ENCODE peak calls at places on chromosomes 3 and 15, in ten cellular contexts. One of them, this sample, is unnamed. For H3K36me3, the result is how much of the 10 kb centered on the place peaks cover.

GRCh38 chr15:33138000-33138399 is 56.5 kb downstream of the FMN1 start:
- DNase-seq in CD8-positive, alpha-beta T cell: no peak
- DNase-seq in fibroblast of lung: peak
- DNase-seq in colonic mucosa: no peak
- DNase-seq in stomach: no peak
- DNase-seq in GM06990: no peak
- DNase-seq in PC-3: no peak
- DNase-seq in tibial nerve: no peak
- DNase-seq in testis: no peak
- DNase-seq in left lung: no peak
- DNase-seq in this sample: no peak

GRCh38 chr3:46948830-46949671 is 27.5 kb downstream of the CCDC12 start:
- DNase-seq in CD8-positive, alpha-beta T cell: no peak
- DNase-seq in fibroblast of lung: no peak
- DNase-seq in colonic mucosa: peak
- DNase-seq in stomach: peak
- DNase-seq in GM06990: no peak
- DNase-seq in PC-3: no peak
- DNase-seq in tibial nerve: no peak
- DNase-seq in testis: no peak
- DNase-seq in left lung: peak
- DNase-seq in this sample: peak

GRCh38 chr3:152272771-152273242 is 4.1 kb downstream of the MBNL1 start:
- DNase-seq in CD8-positive, alpha-beta T cell: no peak
- DNase-seq in fibroblast of lung: peak
- DNase-seq in colonic mucosa: no peak
- DNase-seq in stomach: no peak
- DNase-seq in GM06990: no peak
- DNase-seq in PC-3: peak
- DNase-seq in tibial nerve: no peak
- DNase-seq in testis: no peak
- DNase-seq in left lung: no peak
- DNase-seq in this sample: no peak

GRCh38 chr15:80779658-80780415 is 667 bp downstream of the CEMIP start:
- DNase-seq in CD8-positive, alpha-beta T cell: no peak
- DNase-seq in fibroblast of lung: peak
- DNase-seq in colonic mucosa: peak
- DNase-seq in stomach: no peak
- DNase-seq in GM06990: peak
- DNase-seq in PC-3: peak
- DNase-seq in tibial nerve: no peak
- DNase-seq in testis: peak
- DNase-seq in left lung: peak
- DNase-seq in this sample: no peak

GRCh38 chr3:139312959-139313358 is 30.9 kb upstream of the MRPS22 start:
- DNase-seq in CD8-positive, alpha-beta T cell: no peak
- DNase-seq in fibroblast of lung: no peak
- DNase-seq in colonic mucosa: no peak
- DNase-seq in stomach: no peak
- DNase-seq in GM06990: no peak
- DNase-seq in PC-3: peak
- DNase-seq in tibial nerve: no peak
- DNase-seq in testis: no peak
- DNase-seq in left lung: no peak
- DNase-seq in this sample: no peak

GRCh38 chr15:34984884-34985630 is 3.0 kb downstream of the ZNF770 start:
- DNase-seq in CD8-positive, alpha-beta T cell: no peak
- DNase-seq in fibroblast of lung: peak
- DNase-seq in colonic mucosa: no peak
- DNase-seq in stomach: no peak
- DNase-seq in GM06990: no peak
- DNase-seq in PC-3: peak
- DNase-seq in tibial nerve: no peak
- DNase-seq in testis: peak
- DNase-seq in left lung: no peak
- DNase-seq in this sample: peak

GRCh38 chr3:108298056-108298455 is 1.7 kb downstream of the HHLA2 start:
- DNase-seq in CD8-positive, alpha-beta T cell: no peak
- DNase-seq in fibroblast of lung: no peak
- DNase-seq in colonic mucosa: no peak
- DNase-seq in stomach: no peak
- DNase-seq in GM06990: no peak
- DNase-seq in PC-3: no peak
- DNase-seq in tibial nerve: no peak
- DNase-seq in testis: no peak
- DNase-seq in left lung: no peak
- DNase-seq in this sample: no peak

GRCh38 chr3:129662230-129662629 is 55.8 kb upstream of the PLXND1 start:
- DNase-seq in CD8-positive, alpha-beta T cell: no peak
- DNase-seq in fibroblast of lung: no peak
- DNase-seq in colonic mucosa: no peak
- DNase-seq in stomach: no peak
- DNase-seq in GM06990: no peak
- DNase-seq in PC-3: no peak
- DNase-seq in tibial nerve: no peak
- DNase-seq in testis: no peak
- DNase-seq in left lung: no peak
- DNase-seq in this sample: no peak

GRCh38 chr3:117553461-117553860 is 843.9 kb downstream of the TUSC7 start:
- DNase-seq in CD8-positive, alpha-beta T cell: no peak
- DNase-seq in fibroblast of lung: peak
- DNase-seq in colonic mucosa: no peak
- DNase-seq in stomach: no peak
- DNase-seq in GM06990: peak
- DNase-seq in PC-3: peak
- DNase-seq in tibial nerve: no peak
- DNase-seq in testis: no peak
- DNase-seq in left lung: no peak
- DNase-seq in this sample: no peak

GRCh38 chr3:39121626-39122025 is 14.1 kb downstream of the TTC21A start:
- DNase-seq in CD8-positive, alpha-beta T cell: no peak
- DNase-seq in fibroblast of lung: no peak
- DNase-seq in colonic mucosa: no peak
- DNase-seq in stomach: no peak
- DNase-seq in GM06990: no peak
- DNase-seq in PC-3: no peak
- DNase-seq in tibial nerve: no peak
- DNase-seq in testis: no peak
- DNase-seq in left lung: no peak
- DNase-seq in this sample: no peak

GRCh38 chr3:186425788-186426730 is 64.0 kb upstream of the DGKG start:
- DNase-seq in CD8-positive, alpha-beta T cell: no peak
- DNase-seq in fibroblast of lung: peak
- DNase-seq in colonic mucosa: no peak
- DNase-seq in stomach: no peak
- DNase-seq in GM06990: peak
- DNase-seq in PC-3: peak
- DNase-seq in tibial nerve: no peak
- DNase-seq in testis: no peak
- DNase-seq in left lung: no peak
- DNase-seq in this sample: no peak

GRCh38 chr3:168117059-168117458 is 21.3 kb upstream of the GOLIM4 start:
- DNase-seq in CD8-positive, alpha-beta T cell: no peak
- DNase-seq in fibroblast of lung: peak
- DNase-seq in colonic mucosa: no peak
- DNase-seq in stomach: no peak
- DNase-seq in GM06990: no peak
- DNase-seq in PC-3: no peak
- DNase-seq in tibial nerve: no peak
- DNase-seq in testis: no peak
- DNase-seq in left lung: no peak
- DNase-seq in this sample: no peak

GRCh38 chr3:80040113-80040512 is 272.3 kb upstream of the ROBO1 start:
- DNase-seq in CD8-positive, alpha-beta T cell: no peak
- DNase-seq in fibroblast of lung: no peak
- DNase-seq in colonic mucosa: no peak
- DNase-seq in stomach: no peak
- DNase-seq in GM06990: no peak
- DNase-seq in PC-3: no peak
- DNase-seq in tibial nerve: no peak
- DNase-seq in testis: no peak
- DNase-seq in left lung: no peak
- DNase-seq in this sample: no peak

GRCh38 chr15:41727143-41727542 is 47.1 kb upstream of the MAPKBP1 start:
- DNase-seq in CD8-positive, alpha-beta T cell: no peak
- DNase-seq in fibroblast of lung: no peak
- DNase-seq in colonic mucosa: no peak
- DNase-seq in stomach: no peak
- DNase-seq in GM06990: no peak
- DNase-seq in PC-3: no peak
- DNase-seq in tibial nerve: no peak
- DNase-seq in testis: no peak
- DNase-seq in left lung: no peak
- DNase-seq in this sample: no peak

GRCh38 chr3:123805504-123805903 is 78.6 kb downstream of the MYLK start:
- DNase-seq in CD8-positive, alpha-beta T cell: no peak
- DNase-seq in fibroblast of lung: no peak
- DNase-seq in colonic mucosa: peak
- DNase-seq in stomach: no peak
- DNase-seq in GM06990: no peak
- DNase-seq in PC-3: no peak
- DNase-seq in tibial nerve: no peak
- DNase-seq in testis: no peak
- DNase-seq in left lung: no peak
- DNase-seq in this sample: no peak

GRCh38 chr3:120622870-120623718 is 27.0 kb downstream of the NDUFB4 start:
- DNase-seq in CD8-positive, alpha-beta T cell: no peak
- DNase-seq in fibroblast of lung: no peak
- DNase-seq in colonic mucosa: peak
- DNase-seq in stomach: no peak
- DNase-seq in GM06990: no peak
- DNase-seq in PC-3: peak
- DNase-seq in tibial nerve: no peak
- DNase-seq in testis: peak
- DNase-seq in left lung: peak
- DNase-seq in this sample: no peak

GRCh38 chr15:88894819-88895767 is at the start of gene HAPLN3:
- DNase-seq in CD8-positive, alpha-beta T cell: peak
- DNase-seq in fibroblast of lung: peak
- DNase-seq in colonic mucosa: peak
- DNase-seq in stomach: peak
- DNase-seq in GM06990: no peak
- DNase-seq in PC-3: no peak
- DNase-seq in tibial nerve: no peak
- DNase-seq in testis: no peak
- DNase-seq in left lung: peak
- DNase-seq in this sample: no peak

GRCh38 chr3:192514081-192514753 is 213.1 kb downstream of the FGF12 start:
- DNase-seq in CD8-positive, alpha-beta T cell: no peak
- DNase-seq in fibroblast of lung: peak
- DNase-seq in colonic mucosa: no peak
- DNase-seq in stomach: no peak
- DNase-seq in GM06990: peak
- DNase-seq in PC-3: peak
- DNase-seq in tibial nerve: no peak
- DNase-seq in testis: peak
- DNase-seq in left lung: peak
- DNase-seq in this sample: no peak

GRCh38 chr3:197380786-197381185 is 82.4 kb upstream of the DLG1 start:
- DNase-seq in CD8-positive, alpha-beta T cell: no peak
- DNase-seq in fibroblast of lung: no peak
- DNase-seq in colonic mucosa: no peak
- DNase-seq in stomach: no peak
- DNase-seq in GM06990: no peak
- DNase-seq in PC-3: no peak
- DNase-seq in tibial nerve: no peak
- DNase-seq in testis: no peak
- DNase-seq in left lung: no peak
- DNase-seq in this sample: no peak

GRCh38 chr3:172398484-172398883 is 49.8 kb downstream of the GHSR start:
- DNase-seq in CD8-positive, alpha-beta T cell: no peak
- DNase-seq in fibroblast of lung: no peak
- DNase-seq in colonic mucosa: no peak
- DNase-seq in stomach: no peak
- DNase-seq in GM06990: no peak
- DNase-seq in PC-3: no peak
- DNase-seq in tibial nerve: no peak
- DNase-seq in testis: no peak
- DNase-seq in left lung: no peak
- DNase-seq in this sample: no peak
- H3K36me3 ChIP-seq in CD8-positive, alpha-beta T cell: under half
- H3K36me3 ChIP-seq in fibroblast of lung: under half
- H3K36me3 ChIP-seq in colonic mucosa: under half
- H3K36me3 ChIP-seq in stomach: half or more
- H3K36me3 ChIP-seq in GM06990: under half
- H3K36me3 ChIP-seq in PC-3: under half
- H3K36me3 ChIP-seq in tibial nerve: under half
- H3K36me3 ChIP-seq in testis: under half
- H3K36me3 ChIP-seq in left lung: half or more
- H3K36me3 ChIP-seq in this sample: under half

GRCh38 chr3:14152233-14152962 is 26.0 kb downstream of the XPC start:
- DNase-seq in CD8-positive, alpha-beta T cell: no peak
- DNase-seq in fibroblast of lung: no peak
- DNase-seq in colonic mucosa: no peak
- DNase-seq in stomach: no peak
- DNase-seq in GM06990: no peak
- DNase-seq in PC-3: peak
- DNase-seq in tibial nerve: no peak
- DNase-seq in testis: peak
- DNase-seq in left lung: no peak
- DNase-seq in this sample: no peak
- TF ChIP-seq CTCF in CD8-positive, alpha-beta T cell: no peak
- TF ChIP-seq CTCF in fibroblast of lung: peak
- TF ChIP-seq CTCF in colonic mucosa: no peak
- TF ChIP-seq CTCF in stomach: no peak
- TF ChIP-seq CTCF in GM06990: peak
- TF ChIP-seq CTCF in PC-3: peak
- TF ChIP-seq CTCF in tibial nerve: no peak
- TF ChIP-seq CTCF in testis: no peak
- TF ChIP-seq CTCF in left lung: no peak
- TF ChIP-seq CTCF in this sample: no peak

GRCh38 chr15:93942140-93942808 is 289.1 kb upstream of the MCTP2 start:
- DNase-seq in CD8-positive, alpha-beta T cell: no peak
- DNase-seq in fibroblast of lung: no peak
- DNase-seq in colonic mucosa: no peak
- DNase-seq in stomach: no peak
- DNase-seq in GM06990: no peak
- DNase-seq in PC-3: no peak
- DNase-seq in tibial nerve: no peak
- DNase-seq in testis: no peak
- DNase-seq in left lung: no peak
- DNase-seq in this sample: no peak

GRCh38 chr15:93943607-93944006 is 287.8 kb upstream of the MCTP2 start:
- DNase-seq in CD8-positive, alpha-beta T cell: no peak
- DNase-seq in fibroblast of lung: no peak
- DNase-seq in colonic mucosa: no peak
- DNase-seq in stomach: no peak
- DNase-seq in GM06990: no peak
- DNase-seq in PC-3: no peak
- DNase-seq in tibial nerve: no peak
- DNase-seq in testis: no peak
- DNase-seq in left lung: no peak
- DNase-seq in this sample: no peak

GRCh38 chr15:93941687-93942086 is 289.7 kb upstream of the MCTP2 start:
- DNase-seq in CD8-positive, alpha-beta T cell: no peak
- DNase-seq in fibroblast of lung: no peak
- DNase-seq in colonic mucosa: no peak
- DNase-seq in stomach: no peak
- DNase-seq in GM06990: no peak
- DNase-seq in PC-3: no peak
- DNase-seq in tibial nerve: no peak
- DNase-seq in testis: no peak
- DNase-seq in left lung: no peak
- DNase-seq in this sample: no peak
- H3K36me3 ChIP-seq in CD8-positive, alpha-beta T cell: under half
- H3K36me3 ChIP-seq in fibroblast of lung: under half
- H3K36me3 ChIP-seq in colonic mucosa: under half
- H3K36me3 ChIP-seq in stomach: under half
- H3K36me3 ChIP-seq in GM06990: under half
- H3K36me3 ChIP-seq in PC-3: under half
- H3K36me3 ChIP-seq in tibial nerve: under half
- H3K36me3 ChIP-seq in testis: under half
- H3K36me3 ChIP-seq in left lung: under half
- H3K36me3 ChIP-seq in this sample: under half

GRCh38 chr3:31853580-31853979 is 127.5 kb downstream of the OSBPL10 start:
- DNase-seq in CD8-positive, alpha-beta T cell: no peak
- DNase-seq in fibroblast of lung: no peak
- DNase-seq in colonic mucosa: no peak
- DNase-seq in stomach: no peak
- DNase-seq in GM06990: no peak
- DNase-seq in PC-3: no peak
- DNase-seq in tibial nerve: no peak
- DNase-seq in testis: no peak
- DNase-seq in left lung: no peak
- DNase-seq in this sample: no peak
- TF ChIP-seq CTCF in CD8-positive, alpha-beta T cell: no peak
- TF ChIP-seq CTCF in fibroblast of lung: no peak
- TF ChIP-seq CTCF in colonic mucosa: no peak
- TF ChIP-seq CTCF in stomach: no peak
- TF ChIP-seq CTCF in GM06990: no peak
- TF ChIP-seq CTCF in PC-3: no peak
- TF ChIP-seq CTCF in tibial nerve: no peak
- TF ChIP-seq CTCF in testis: no peak
- TF ChIP-seq CTCF in left lung: no peak
- TF ChIP-seq CTCF in this sample: no peak

This sample was measured in lower lobe of right lung.